ENCODE peak calls at places on chromosomes 12 and 14, in ten cellular contexts. One of them, this sample, is unnamed.

GRCh38 chr12:6426882-6427671 is 17.7 kb upstream of the CD27 start:
- DNase-seq in testis: no peak
- DNase-seq in PC-9: no peak
- DNase-seq in HCT116: no peak
- DNase-seq in BE2C: no peak
- DNase-seq in psoas muscle: no peak
- DNase-seq in cardiac muscle cell: no peak
- DNase-seq in transverse colon: peak; percentile 58
- DNase-seq in ovary: no peak
- DNase-seq in left ventricle myocardium inferior: no peak
- DNase-seq in this sample: peak; percentile 37

GRCh38 chr14:21267886-21268611 is 1.2 kb downstream of the HNRNPC start:
- DNase-seq in HCT116: no peak
- DNase-seq in psoas muscle: no peak
- DNase-seq in PC-9: no peak
- DNase-seq in BE2C: no peak
- DNase-seq in transverse colon: no peak
- DNase-seq in ovary: no peak
- DNase-seq in testis: no peak
- DNase-seq in cardiac muscle cell: peak; percentile 47
- DNase-seq in left ventricle myocardium inferior: no peak
- DNase-seq in this sample: peak; percentile 31

GRCh38 chr12:62260733-62261683 is 804 bp downstream of the USP15 start:
- DNase-seq in left ventricle myocardium inferior: peak; percentile 18
- DNase-seq in testis: peak; percentile 64
- DNase-seq in PC-9: peak; percentile 21
- DNase-seq in BE2C: peak; percentile 28
- DNase-seq in cardiac muscle cell: peak; percentile 50
- DNase-seq in ovary: no peak
- DNase-seq in transverse colon: peak; percentile 45
- DNase-seq in HCT116: peak; percentile 23
- DNase-seq in psoas muscle: no peak
- DNase-seq in this sample: peak; percentile 66

GRCh38 chr14:39232554-39233415 is 930 bp upstream of the MIA2 start:
- DNase-seq in psoas muscle: no peak
- DNase-seq in cardiac muscle cell: peak; percentile 92
- DNase-seq in BE2C: no peak
- DNase-seq in PC-9: no peak
- DNase-seq in testis: no peak
- DNase-seq in HCT116: no peak
- DNase-seq in transverse colon: no peak
- DNase-seq in ovary: no peak
- DNase-seq in left ventricle myocardium inferior: no peak
- DNase-seq in this sample: no peak

GRCh38 chr12:94954029-94954685 is 49.3 kb downstream of the NDUFA12 start:
- DNase-seq in HCT116: peak; percentile 67
- DNase-seq in transverse colon: peak; percentile 54
- DNase-seq in cardiac muscle cell: peak; percentile 36
- DNase-seq in psoas muscle: no peak
- DNase-seq in BE2C: no peak
- DNase-seq in testis: no peak
- DNase-seq in ovary: no peak
- DNase-seq in PC-9: peak; percentile 28
- DNase-seq in left ventricle myocardium inferior: no peak
- DNase-seq in this sample: peak; percentile 97

GRCh38 chr12:65524666-65525065 is 246.2 kb downstream of the MSRB3 start:
- DNase-seq in psoas muscle: no peak
- DNase-seq in transverse colon: no peak
- DNase-seq in cardiac muscle cell: peak; percentile 73
- DNase-seq in ovary: no peak
- DNase-seq in PC-9: no peak
- DNase-seq in BE2C: no peak
- DNase-seq in HCT116: no peak
- DNase-seq in left ventricle myocardium inferior: no peak
- DNase-seq in testis: no peak
- DNase-seq in this sample: no peak

GRCh38 chr12:26936559-26937442 is 980 bp downstream of the INTS13 start:
- DNase-seq in HCT116: no peak
- DNase-seq in PC-9: no peak
- DNase-seq in transverse colon: no peak
- DNase-seq in psoas muscle: no peak
- DNase-seq in cardiac muscle cell: no peak
- DNase-seq in testis: no peak
- DNase-seq in ovary: no peak
- DNase-seq in left ventricle myocardium inferior: no peak
- DNase-seq in BE2C: no peak
- DNase-seq in this sample: no peak

GRCh38 chr14:89740241-89740640 is 214.3 kb downstream of the EFCAB11 start:
- DNase-seq in ovary: no peak
- DNase-seq in transverse colon: no peak
- DNase-seq in PC-9: no peak
- DNase-seq in cardiac muscle cell: no peak
- DNase-seq in BE2C: no peak
- DNase-seq in left ventricle myocardium inferior: no peak
- DNase-seq in psoas muscle: no peak
- DNase-seq in testis: no peak
- DNase-seq in HCT116: no peak
- DNase-seq in this sample: no peak

GRCh38 chr14:64364907-64365306 is 23.2 kb upstream of the MTHFD1 start:
- DNase-seq in ovary: no peak
- DNase-seq in HCT116: no peak
- DNase-seq in testis: no peak
- DNase-seq in BE2C: no peak
- DNase-seq in transverse colon: no peak
- DNase-seq in PC-9: no peak
- DNase-seq in left ventricle myocardium inferior: no peak
- DNase-seq in psoas muscle: no peak
- DNase-seq in cardiac muscle cell: peak; percentile 47
- DNase-seq in this sample: no peak

GRCh38 chr12:2177003-2177402 is 124.2 kb downstream of the CACNA1C start:
- DNase-seq in left ventricle myocardium inferior: no peak
- DNase-seq in HCT116: no peak
- DNase-seq in PC-9: no peak
- DNase-seq in cardiac muscle cell: no peak
- DNase-seq in testis: no peak
- DNase-seq in transverse colon: no peak
- DNase-seq in ovary: no peak
- DNase-seq in BE2C: no peak
- DNase-seq in psoas muscle: no peak
- DNase-seq in this sample: no peak

DNA sequence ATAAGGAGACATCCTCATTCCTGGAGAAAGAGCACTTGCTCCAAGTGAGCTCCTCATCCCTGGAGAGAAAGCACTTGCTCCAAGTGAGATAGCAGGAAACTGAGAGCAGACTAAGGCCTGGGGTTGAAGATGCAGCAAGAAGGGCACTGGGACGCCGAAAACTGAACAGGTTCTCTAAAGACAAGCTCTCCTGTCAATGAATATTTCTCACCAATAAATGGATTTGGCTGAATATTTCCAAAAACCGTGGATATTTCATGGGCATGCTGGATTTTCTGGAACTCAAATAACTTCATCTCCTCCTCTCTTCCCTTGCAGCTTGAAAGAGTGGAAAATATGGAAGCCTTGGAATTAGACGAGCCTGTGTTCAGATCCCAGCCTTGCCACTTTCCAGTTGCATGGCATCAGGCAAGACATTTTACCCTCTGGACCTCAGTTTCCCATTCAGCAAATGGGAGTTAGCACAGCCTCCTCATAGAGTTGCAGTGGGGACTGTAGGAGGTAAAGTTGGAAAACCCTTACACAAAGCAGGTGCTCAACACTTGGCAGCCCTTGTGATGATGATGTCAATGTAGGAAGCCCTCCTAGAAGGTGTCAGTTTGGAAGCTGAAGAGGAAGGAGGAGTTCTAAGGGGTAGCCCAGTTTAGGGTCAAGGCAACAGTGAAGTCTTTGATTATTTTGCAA is 4.4 kb upstream of the KRT76 start:
- DNase-seq in PC-9: no peak
- DNase-seq in transverse colon: no peak
- DNase-seq in psoas muscle: no peak
- DNase-seq in testis: no peak
- DNase-seq in BE2C: no peak
- DNase-seq in cardiac muscle cell: no peak
- DNase-seq in left ventricle myocardium inferior: no peak
- DNase-seq in HCT116: no peak
- DNase-seq in ovary: no peak
- DNase-seq in this sample: no peak
- H3K27me3 ChIP-seq in PC-9: no peaks in the 10 kb centered on the region
- H3K27me3 ChIP-seq in transverse colon: peaks cover 2% of the 10 kb centered on the region
- H3K27me3 ChIP-seq in psoas muscle: peaks cover 20% of the 10 kb centered on the region
- H3K27me3 ChIP-seq in testis: no peaks in the 10 kb centered on the region
- H3K27me3 ChIP-seq in BE2C: peaks cover 16% of the 10 kb centered on the region
- H3K27me3 ChIP-seq in cardiac muscle cell: peaks cover 59% of the 10 kb centered on the region
- H3K27me3 ChIP-seq in left ventricle myocardium inferior: peaks cover 87% of the 10 kb centered on the region
- H3K27me3 ChIP-seq in HCT116: peaks cover 35% of the 10 kb centered on the region
- H3K27me3 ChIP-seq in ovary: no peaks in the 10 kb centered on the region
- H3K27me3 ChIP-seq in this sample: no peaks in the 10 kb centered on the region

GRCh38 chr14:92880851-92881250 is 42.1 kb upstream of the CHGA start:
- DNase-seq in PC-9: peak; percentile 10
- DNase-seq in cardiac muscle cell: peak; percentile 65
- DNase-seq in testis: peak; percentile 44
- DNase-seq in psoas muscle: peak; percentile 62
- DNase-seq in BE2C: peak; percentile 76
- DNase-seq in ovary: no peak
- DNase-seq in left ventricle myocardium inferior: no peak
- DNase-seq in HCT116: peak; percentile 22
- DNase-seq in transverse colon: no peak
- DNase-seq in this sample: peak; percentile 21
- H3K27me3 ChIP-seq in PC-9: peaks cover 8% of the 10 kb centered on the region
- H3K27me3 ChIP-seq in cardiac muscle cell: no peaks in the 10 kb centered on the region
- H3K27me3 ChIP-seq in testis: no peaks in the 10 kb centered on the region
- H3K27me3 ChIP-seq in psoas muscle: peaks cover 42% of the 10 kb centered on the region
- H3K27me3 ChIP-seq in BE2C: no peaks in the 10 kb centered on the region
- H3K27me3 ChIP-seq in ovary: no peaks in the 10 kb centered on the region
- H3K27me3 ChIP-seq in left ventricle myocardium inferior: peaks cover 23% of the 10 kb centered on the region
- H3K27me3 ChIP-seq in HCT116: peaks cover 4% of the 10 kb centered on the region
- H3K27me3 ChIP-seq in transverse colon: peaks cover 53% of the 10 kb centered on the region
- H3K27me3 ChIP-seq in this sample: no peaks in the 10 kb centered on the region

GRCh38 chr14:96660667-96661066 is 136.5 kb upstream of the VRK1 start:
- DNase-seq in PC-9: no peak
- DNase-seq in cardiac muscle cell: no peak
- DNase-seq in testis: no peak
- DNase-seq in ovary: no peak
- DNase-seq in left ventricle myocardium inferior: no peak
- DNase-seq in BE2C: no peak
- DNase-seq in transverse colon: no peak
- DNase-seq in HCT116: no peak
- DNase-seq in psoas muscle: no peak
- DNase-seq in this sample: no peak

GRCh38 chr14:96662116-96662901 is 134.9 kb upstream of the VRK1 start:
- DNase-seq in ovary: no peak
- DNase-seq in cardiac muscle cell: no peak
- DNase-seq in testis: no peak
- DNase-seq in PC-9: no peak
- DNase-seq in psoas muscle: no peak
- DNase-seq in HCT116: no peak
- DNase-seq in BE2C: no peak
- DNase-seq in transverse colon: no peak
- DNase-seq in left ventricle myocardium inferior: no peak
- DNase-seq in this sample: peak; percentile 51

GRCh38 chr14:96661244-96661969 is 135.8 kb upstream of the VRK1 start:
- DNase-seq in BE2C: no peak
- DNase-seq in psoas muscle: no peak
- DNase-seq in ovary: no peak
- DNase-seq in transverse colon: no peak
- DNase-seq in HCT116: no peak
- DNase-seq in cardiac muscle cell: no peak
- DNase-seq in PC-9: no peak
- DNase-seq in testis: no peak
- DNase-seq in left ventricle myocardium inferior: no peak
- DNase-seq in this sample: no peak

GRCh38 chr14:96663491-96664067 is 133.6 kb upstream of the VRK1 start:
- DNase-seq in PC-9: no peak
- DNase-seq in left ventricle myocardium inferior: no peak
- DNase-seq in HCT116: no peak
- DNase-seq in BE2C: no peak
- DNase-seq in psoas muscle: no peak
- DNase-seq in testis: peak; percentile 75
- DNase-seq in ovary: no peak
- DNase-seq in transverse colon: no peak
- DNase-seq in cardiac muscle cell: no peak
- DNase-seq in this sample: no peak

GRCh38 chr14:96663076-96663475 is 134.1 kb upstream of the VRK1 start:
- DNase-seq in testis: peak; percentile 17
- DNase-seq in left ventricle myocardium inferior: no peak
- DNase-seq in HCT116: no peak
- DNase-seq in psoas muscle: no peak
- DNase-seq in PC-9: no peak
- DNase-seq in ovary: no peak
- DNase-seq in BE2C: no peak
- DNase-seq in cardiac muscle cell: no peak
- DNase-seq in transverse colon: no peak
- DNase-seq in this sample: no peak
- H3K27me3 ChIP-seq in testis: no peaks in the 10 kb centered on the region
- H3K27me3 ChIP-seq in left ventricle myocardium inferior: peaks cover 81% of the 10 kb centered on the region
- H3K27me3 ChIP-seq in HCT116: peaks cover 47% of the 10 kb centered on the region
- H3K27me3 ChIP-seq in psoas muscle: peaks cover 4% of the 10 kb centered on the region
- H3K27me3 ChIP-seq in PC-9: peaks cover 55% of the 10 kb centered on the region
- H3K27me3 ChIP-seq in ovary: no peaks in the 10 kb centered on the region
- H3K27me3 ChIP-seq in BE2C: peaks cover 3% of the 10 kb centered on the region
- H3K27me3 ChIP-seq in cardiac muscle cell: no peaks in the 10 kb centered on the region
- H3K27me3 ChIP-seq in transverse colon: peaks cover 15% of the 10 kb centered on the region
- H3K27me3 ChIP-seq in this sample: peaks cover 10% of the 10 kb centered on the region

GRCh38 chr14:76262591-76262990 is 110.9 kb downstream of the GPATCH2L start:
- DNase-seq in transverse colon: no peak
- DNase-seq in cardiac muscle cell: no peak
- DNase-seq in ovary: no peak
- DNase-seq in PC-9: no peak
- DNase-seq in psoas muscle: no peak
- DNase-seq in HCT116: no peak
- DNase-seq in testis: no peak
- DNase-seq in BE2C: no peak
- DNase-seq in left ventricle myocardium inferior: no peak
- DNase-seq in this sample: no peak

GRCh38 chr14:76267322-76268012 is 108.5 kb upstream of the ESRRB start:
- DNase-seq in left ventricle myocardium inferior: peak; percentile 68
- DNase-seq in testis: peak; percentile 86
- DNase-seq in ovary: peak; percentile 78
- DNase-seq in psoas muscle: peak; percentile 83
- DNase-seq in PC-9: no peak
- DNase-seq in cardiac muscle cell: peak; percentile 78
- DNase-seq in BE2C: peak; percentile 58
- DNase-seq in HCT116: no peak
- DNase-seq in transverse colon: peak; percentile 13
- DNase-seq in this sample: peak; percentile 51

GRCh38 chr14:76268013-76268376 is 107.9 kb upstream of the ESRRB start:
- DNase-seq in HCT116: no peak
- DNase-seq in left ventricle myocardium inferior: no peak
- DNase-seq in PC-9: no peak
- DNase-seq in transverse colon: no peak
- DNase-seq in ovary: no peak
- DNase-seq in testis: no peak
- DNase-seq in cardiac muscle cell: no peak
- DNase-seq in BE2C: no peak
- DNase-seq in psoas muscle: no peak
- DNase-seq in this sample: no peak

GRCh38 chr14:76261371-76261811 is 109.7 kb downstream of the GPATCH2L start:
- DNase-seq in transverse colon: no peak
- DNase-seq in left ventricle myocardium inferior: no peak
- DNase-seq in BE2C: no peak
- DNase-seq in testis: no peak
- DNase-seq in PC-9: no peak
- DNase-seq in cardiac muscle cell: peak; percentile 58
- DNase-seq in ovary: no peak
- DNase-seq in psoas muscle: no peak
- DNase-seq in HCT116: no peak
- DNase-seq in this sample: no peak

GRCh38 chr14:76264384-76264783 is 111.6 kb upstream of the ESRRB start:
- DNase-seq in HCT116: no peak
- DNase-seq in BE2C: no peak
- DNase-seq in transverse colon: no peak
- DNase-seq in cardiac muscle cell: no peak
- DNase-seq in PC-9: no peak
- DNase-seq in testis: no peak
- DNase-seq in left ventricle myocardium inferior: no peak
- DNase-seq in psoas muscle: no peak
- DNase-seq in ovary: no peak
- DNase-seq in this sample: no peak
- H3K27me3 ChIP-seq in HCT116: no peaks in the 10 kb centered on the region
- H3K27me3 ChIP-seq in BE2C: peaks cover 15% of the 10 kb centered on the region
- H3K27me3 ChIP-seq in transverse colon: peaks cover 3% of the 10 kb centered on the region
- H3K27me3 ChIP-seq in cardiac muscle cell: no peaks in the 10 kb centered on the region
- H3K27me3 ChIP-seq in PC-9: peaks cover 96% of the 10 kb centered on the region
- H3K27me3 ChIP-seq in testis: no peaks in the 10 kb centered on the region
- H3K27me3 ChIP-seq in left ventricle myocardium inferior: no peaks in the 10 kb centered on the region
- H3K27me3 ChIP-seq in psoas muscle: no peaks in the 10 kb centered on the region
- H3K27me3 ChIP-seq in ovary: no peaks in the 10 kb centered on the region
- H3K27me3 ChIP-seq in this sample: no peaks in the 10 kb centered on the region